ENCODE peak calls at places on chromosomes 4 and X, in six cellular contexts. B is H9, A is lower lobe of right lung, V is cardiac muscle cell, D is colonic mucosa, F is tibial artery. J is an unnamed sample.

GRCh38 chr4:112511294-112512118 is 4.5 kb downstream of the NEUROG2 start:
- DNase-seq in D (no peak), B (no peak), V (no peak), A (no peak), F (no peak), J (no peak)

GRCh38 chrX:135737361-135738071 is 24.1 kb downstream of the CT45A1 start:
- DNase-seq in B (no peak), V (peak), F (no peak), D (no peak), A (no peak), J (no peak)

GRCh38 chrX:69028006-69028760 is 137.1 kb downstream of the PJA1 start:
- DNase-seq in D (no peak), F (no peak), A (no peak), B (no peak), V (no peak), J (no peak)

GRCh38 chr4:150280081-150280950 is 202.1 kb downstream of the DCLK2 start:
- DNase-seq in V (peak), D (no peak), A (no peak), B (no peak), F (no peak), J (no peak)

GRCh38 chr4:5186584-5187170 is 135.4 kb downstream of the STK32B start:
- DNase-seq in B (no peak), D (no peak), V (no peak), A (no peak), F (no peak), J (no peak)

GRCh38 chr4:99029852-99030251 is 34.3 kb downstream of the METAP1 start:
- DNase-seq in A (no peak), B (no peak), D (no peak), F (no peak), V (no peak), J (no peak)

GRCh38 chrX:7133036-7133412 is 14.5 kb upstream of the STS start:
- DNase-seq in A (no peak), D (no peak), V (peak), F (no peak), B (no peak), J (no peak)

GRCh38 chr4:40409835-40410234 is 74.7 kb downstream of the CHRNA9 start:
- DNase-seq in F (no peak), D (no peak), B (no peak), A (no peak), V (peak), J (no peak)

GRCh38 chr4:38163216-38164006 is 203.2 kb downstream of the PTTG2 start:
- DNase-seq in A (no peak), B (no peak), D (no peak), V (no peak), F (no peak), J (no peak)

GRCh38 chr4:184583738-184584502 is 65.3 kb downstream of the CASP3 start:
- DNase-seq in F (no peak), D (no peak), V (no peak), B (no peak), A (no peak), J (no peak)

GRCh38 chrX:19906293-19906692 is 18.9 kb upstream of the SH3KBP1 start:
- DNase-seq in B (no peak), F (no peak), A (no peak), V (no peak), D (no peak), J (no peak)
- H3K27ac ChIP-seq in B (no peak), F (no peak), A (no peak), V (no peak), D (peak), J (no peak)

GRCh38 chr4:8892556-8893226 is 21.1 kb upstream of the HMX1 start:
- DNase-seq in A (no peak), F (no peak), D (no peak), B (no peak), V (no peak), J (no peak)

GRCh38 chr4:8894424-8894816 is 22.8 kb upstream of the HMX1 start:
- DNase-seq in D (no peak), A (no peak), B (no peak), V (no peak), F (no peak), J (no peak)

GRCh38 chr4:8893227-8893623 is 21.6 kb upstream of the HMX1 start:
- DNase-seq in D (no peak), A (no peak), F (no peak), V (no peak), B (no peak), J (no peak)

GRCh38 chr4:8895295-8895694 is 23.7 kb upstream of the HMX1 start:
- DNase-seq in V (no peak), A (no peak), B (no peak), F (no peak), D (no peak), J (no peak)

GRCh38 chr4:8893624-8894423 is 22.2 kb upstream of the HMX1 start:
- DNase-seq in B (peak), D (no peak), F (no peak), V (no peak), A (no peak), J (no peak)
- H3K27ac ChIP-seq in B (no peak), D (no peak), F (no peak), V (no peak), A (no peak), J (no peak)

DNA sequence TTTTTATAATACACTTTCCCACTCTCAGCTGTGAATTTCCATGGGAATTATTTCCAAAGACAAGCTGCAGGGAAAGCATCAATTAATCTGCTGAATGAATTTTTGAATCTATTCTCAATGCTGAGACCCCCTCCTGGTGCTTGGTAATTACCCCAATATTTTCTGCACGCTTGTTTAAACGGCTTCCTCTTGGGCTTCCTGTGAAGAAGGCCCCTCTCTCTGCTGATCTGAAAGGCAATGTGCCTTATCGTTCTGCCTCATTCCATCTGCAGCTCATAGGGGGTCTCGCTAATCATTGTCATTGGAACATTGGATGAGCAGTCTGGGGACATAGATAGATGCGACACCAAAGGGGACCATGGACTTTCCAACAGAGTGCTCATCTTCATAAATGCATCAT is 851.6 kb downstream of the PDHA2 start:
- DNase-seq in F (no peak), D (no peak), B (no peak), V (no peak), A (no peak), J (no peak)
- H3K27ac ChIP-seq in F (no peak), D (no peak), B (no peak), V (no peak), A (no peak), J (no peak)

GRCh38 chrX:16867947-16868346 is 2.2 kb downstream of the RBBP7 start:
- DNase-seq in V (no peak), A (no peak), B (no peak), D (no peak), F (no peak), J (no peak)

GRCh38 chrX:16869393-16870094 is 618 bp downstream of the RBBP7 start:
- DNase-seq in F (peak), V (peak), A (peak), D (peak), B (peak), J (peak)

GRCh38 chrX:16870095-16870860 is at the start of gene RBBP7:
- DNase-seq in A (peak), F (peak), B (peak), D (peak), V (peak), J (peak)

GRCh38 chrX:16870861-16871584 is 861 bp upstream of the RBBP7 start:
- DNase-seq in A (peak), V (no peak), F (peak), B (peak), D (peak), J (peak)

DNA sequence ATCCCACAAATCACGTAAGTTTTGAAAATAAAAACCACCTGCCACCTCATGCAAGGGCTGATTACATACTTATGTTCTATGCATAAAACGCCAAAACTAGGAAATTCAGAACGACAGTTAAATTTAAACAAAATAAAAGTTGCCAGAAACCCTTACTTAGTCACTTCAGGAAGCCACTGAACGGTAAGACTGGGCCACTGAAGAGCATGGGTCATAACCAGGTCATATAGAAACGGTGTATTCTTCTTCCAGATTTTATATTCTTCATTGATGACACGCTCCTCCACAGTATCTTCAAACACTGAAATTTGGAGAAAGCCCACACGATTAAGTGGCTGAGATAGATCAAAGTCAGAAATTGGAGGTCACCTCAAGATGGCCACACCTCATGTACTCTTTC is 1.2 kb downstream of the RBBP7 start:
- DNase-seq in A (no peak), F (no peak), D (no peak), V (no peak), B (no peak), J (no peak)
- H3K27ac ChIP-seq in A (no peak), F (peak), D (no peak), V (peak), B (no peak), J (no peak)

J was measured in substantia nigra.